ENCODE peak calls at places on chromosomes 5 and 9, in ten cellular contexts. F is body of pancreas, R is fibroblast of mammary gland, H is AG09309, Y is B cell, A is A549, G is cardiac fibroblast, L is brain microvascular endothelial cell, J is AG09319, X is psoas muscle. B is an unnamed sample.

GRCh38 chr9:21744874-21745273 is 57.6 kb upstream of the MTAP start:
- DNase-seq in A (no peak), R (peak), X (no peak), J (peak), L (no peak), F (no peak), Y (no peak), G (peak), H (peak), B (no peak)

GRCh38 chr5:60026174-60026573 is 132.6 kb upstream of the PDE4D start:
- DNase-seq in R (peak), G (no peak), F (no peak), H (peak), J (no peak), X (no peak), A (peak), L (peak), Y (no peak), B (no peak)

GRCh38 chr5:108461628-108462367 is 79.9 kb upstream of the FBXL17 start:
- DNase-seq in X (no peak), R (peak), F (no peak), H (peak), L (peak), G (peak), A (no peak), Y (no peak), J (peak), B (no peak)

GRCh38 chr9:73131376-73131775 is 20.3 kb upstream of the ANXA1 start:
- DNase-seq in H (no peak), Y (no peak), X (no peak), J (no peak), G (peak), F (no peak), A (no peak), R (no peak), L (no peak), B (no peak)

GRCh38 chr5:127757576-127757975 is 54.4 kb downstream of the CCDC192 start:
- DNase-seq in J (peak), G (peak), L (peak), F (peak), Y (peak), H (peak), X (no peak), A (peak), R (peak), B (no peak)

GRCh38 chr5:100444961-100445360 is 90.2 kb upstream of the FAM174A start:
- DNase-seq in F (no peak), H (no peak), L (no peak), A (no peak), G (peak), X (no peak), J (no peak), Y (no peak), R (no peak), B (no peak)

GRCh38 chr9:81103597-81104471 is 585.5 kb downstream of the TLE1 start:
- DNase-seq in L (no peak), Y (no peak), F (no peak), J (no peak), X (no peak), H (no peak), G (peak), A (no peak), R (no peak), B (no peak)

GRCh38 chr5:136701191-136701590 is 335.8 kb upstream of the TRPC7 start:
- DNase-seq in A (no peak), F (no peak), G (no peak), X (no peak), H (no peak), Y (no peak), R (no peak), J (no peak), L (no peak), B (no peak)

GRCh38 chr9:95343725-95344287 is 26.3 kb upstream of the FANCC start:
- DNase-seq in Y (no peak), X (no peak), L (no peak), F (no peak), J (no peak), A (no peak), H (no peak), R (no peak), G (no peak), B (no peak)

GRCh38 chr5:94316916-94317838 is 301.2 kb downstream of the KIAA0825 start:
- DNase-seq in H (no peak), L (no peak), A (no peak), F (peak), G (peak), X (no peak), Y (no peak), R (peak), J (no peak), B (no peak)

GRCh38 chr5:143244000-143244736 is 159.3 kb downstream of the NR3C1 start:
- DNase-seq in H (peak), F (peak), X (peak), Y (no peak), L (peak), G (peak), A (peak), R (peak), J (peak), B (peak)

GRCh38 chr9:77707696-77708095 is 59.6 kb upstream of the GNA14 start:
- DNase-seq in A (peak), X (peak), Y (no peak), H (peak), G (peak), L (peak), J (peak), F (peak), R (peak), B (no peak)

GRCh38 chr5:149611327-149611726 is 30.0 kb downstream of the ARHGEF37 start:
- DNase-seq in F (peak), A (no peak), H (peak), X (peak), L (peak), R (peak), G (peak), Y (no peak), J (no peak), B (no peak)

GRCh38 chr9:130526854-130527650 is 52.3 kb upstream of the FUBP3 start:
- DNase-seq in G (no peak), Y (no peak), A (no peak), H (no peak), L (no peak), R (no peak), J (no peak), X (no peak), F (no peak), B (no peak)

GRCh38 chr9:114919611-114920010 is 10.8 kb downstream of the TNFSF8 start:
- DNase-seq in L (no peak), A (no peak), X (no peak), F (no peak), R (no peak), Y (no peak), H (no peak), J (no peak), G (no peak), B (no peak)

GRCh38 chr9:33042528-33042927 is 17.5 kb downstream of the DNAJA1 start:
- DNase-seq in Y (no peak), G (no peak), L (no peak), R (peak), F (peak), A (no peak), X (no peak), H (no peak), J (no peak), B (no peak)

GRCh38 chr9:94705162-94705712 is 21.3 kb upstream of the AOPEP start:
- DNase-seq in G (no peak), R (no peak), A (no peak), X (no peak), L (no peak), Y (no peak), F (no peak), H (no peak), J (no peak), B (no peak)

GRCh38 chr9:81650836-81651545 is 38.4 kb downstream of the TLE1 start:
- DNase-seq in H (no peak), G (no peak), Y (no peak), R (no peak), X (no peak), F (no peak), J (no peak), L (no peak), A (no peak), B (no peak)

GRCh38 chr5:119033135-119033534 is 37.8 kb upstream of the DMXL1 start:
- DNase-seq in R (no peak), X (no peak), F (no peak), H (no peak), Y (no peak), L (no peak), A (no peak), J (no peak), G (no peak), B (no peak)

GRCh38 chr5:92421937-92422336 is 1038.8 kb upstream of the ARRDC3 start:
- DNase-seq in J (no peak), G (peak), L (no peak), F (no peak), R (peak), A (peak), Y (no peak), H (no peak), X (no peak), B (no peak)

GRCh38 chr9:110623462-110624025 is 44.0 kb upstream of the SVEP1 start:
- DNase-seq in G (peak), L (peak), H (no peak), Y (peak), X (no peak), A (peak), R (peak), F (peak), J (no peak), B (no peak)

GRCh38 chr5:63613430-63613829 is 348.8 kb downstream of the HTR1A start:
- DNase-seq in A (no peak), Y (no peak), G (no peak), X (no peak), H (no peak), L (no peak), R (no peak), J (no peak), F (no peak), B (no peak)

GRCh38 chr5:149486726-149487635 is 64.3 kb downstream of the CSNK1A1 start:
- DNase-seq in A (no peak), G (peak), Y (no peak), F (no peak), L (peak), H (no peak), X (no peak), J (no peak), R (peak), B (no peak)

GRCh38 chr9:133162802-133163558 is 734 bp downstream of the GBGT1 start:
- DNase-seq in J (no peak), H (no peak), A (no peak), F (no peak), X (no peak), Y (peak), L (no peak), R (no peak), G (no peak), B (no peak)

GRCh38 chr5:107340631-107341030 is 330.1 kb downstream of the EFNA5 start:
- DNase-seq in G (no peak), Y (no peak), H (no peak), J (no peak), X (no peak), A (no peak), R (no peak), L (no peak), F (no peak), B (no peak)

GRCh38 chr5:150642991-150643710 is 2.7 kb downstream of the SYNPO start:
- DNase-seq in G (peak), A (no peak), X (no peak), H (no peak), Y (no peak), L (peak), F (no peak), J (no peak), R (peak), B (no peak)

GRCh38 chr9:136222896-136223266 is 18.0 kb upstream of the LHX3 start:
- DNase-seq in J (no peak), A (no peak), G (no peak), X (no peak), L (no peak), R (no peak), F (no peak), Y (no peak), H (no peak), B (no peak)

GRCh38 chr9:94912700-94913249 is 186.3 kb downstream of the AOPEP start:
- DNase-seq in L (peak), H (no peak), F (peak), Y (no peak), R (peak), A (peak), X (no peak), G (peak), J (no peak), B (no peak)

GRCh38 chr5:89729623-89730390 is 679.7 kb downstream of the CETN3 start:
- DNase-seq in J (no peak), A (no peak), L (no peak), H (no peak), F (no peak), X (no peak), G (peak), Y (peak), R (peak), B (no peak)

GRCh38 chr5:67432601-67433000 is 236.0 kb upstream of the CD180 start:
- DNase-seq in A (no peak), L (no peak), X (no peak), R (no peak), G (peak), F (no peak), Y (no peak), J (no peak), H (no peak), B (no peak)

GRCh38 chr5:172686539-172687390 is 45.7 kb downstream of the NEURL1B start:
- DNase-seq in J (no peak), X (no peak), L (no peak), H (no peak), G (no peak), R (no peak), Y (no peak), A (no peak), F (no peak), B (no peak)
- TF ChIP-seq CTCF in J (no peak), X (no peak), L (no peak), H (no peak), G (no peak), R (no peak), Y (no peak), A (no peak), F (no peak), B (no peak)

GRCh38 chr5:78509884-78510769 is 138.4 kb downstream of the LHFPL2 start:
- DNase-seq in G (peak), J (no peak), L (no peak), A (no peak), H (no peak), Y (peak), F (peak), X (peak), R (no peak), B (no peak)
- TF ChIP-seq CTCF in G (no peak), J (peak), L (peak), A (no peak), H (no peak), Y (no peak), F (no peak), X (peak), R (peak), B (no peak)

GRCh38 chr5:141374627-141375026 is 936 bp downstream of the PCDHGA6 start:
- DNase-seq in F (no peak), L (no peak), X (no peak), H (no peak), Y (no peak), A (no peak), J (no peak), G (no peak), R (no peak), B (no peak)

GRCh38 chr5:141366016-141366896 is 2.3 kb downstream of the PCDHGA5 start:
- DNase-seq in L (no peak), F (no peak), J (no peak), G (no peak), X (no peak), H (no peak), R (no peak), A (no peak), Y (no peak), B (no peak)

GRCh38 chr5:141371572-141372475 is 1.8 kb downstream of the PCDHGB3 start:
- DNase-seq in Y (no peak), G (no peak), F (no peak), H (no peak), R (no peak), A (no peak), X (no peak), J (no peak), L (no peak), B (no peak)

GRCh38 chr5:141373673-141374317 is at the start of gene PCDHGA6:
- DNase-seq in X (no peak), F (no peak), J (no peak), A (no peak), R (peak), L (no peak), H (no peak), Y (no peak), G (peak), B (no peak)

DNA sequence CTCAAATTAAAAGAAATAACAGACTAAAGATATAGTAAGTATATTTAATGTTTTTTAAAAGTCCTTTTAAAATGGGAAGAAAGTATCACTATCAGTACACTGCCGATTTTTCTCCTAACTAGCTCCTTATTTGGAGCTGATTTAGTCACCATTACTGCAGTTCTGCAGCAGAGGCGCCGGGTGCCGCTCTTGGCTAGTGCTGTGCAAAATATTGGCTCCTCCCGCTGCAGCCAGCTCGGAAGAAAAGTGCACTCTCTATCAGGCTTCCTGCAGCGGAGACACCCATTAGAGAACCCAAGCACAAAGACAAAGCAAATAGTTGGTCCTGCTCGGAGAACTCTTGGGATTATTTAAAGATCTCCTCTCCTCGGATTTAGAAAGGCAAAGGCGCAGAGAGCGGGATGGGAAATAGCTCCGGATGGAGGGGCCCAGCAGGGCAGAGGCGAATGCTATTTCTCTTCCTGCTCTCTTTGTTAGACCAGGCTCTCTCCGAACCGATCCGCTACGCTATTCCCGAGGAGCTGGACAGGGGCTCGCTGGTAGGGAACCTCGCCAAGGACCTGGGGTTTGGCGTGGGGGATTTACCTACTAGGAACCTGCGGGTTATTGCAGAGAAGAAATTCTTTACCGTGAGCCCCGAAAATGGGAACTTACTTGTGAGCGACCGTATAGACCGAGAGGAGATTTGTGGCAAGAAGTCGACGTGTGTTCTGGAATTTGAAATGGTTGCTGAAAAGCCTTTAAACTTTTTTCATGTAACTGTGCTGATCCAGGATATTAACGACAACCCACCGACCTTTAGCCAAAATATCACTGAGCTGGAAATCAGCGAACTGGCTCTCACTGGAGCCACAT is at the start of gene PCDHGB3:
- DNase-seq in J (no peak), Y (peak), L (peak), G (peak), A (peak), F (peak), X (no peak), R (peak), H (no peak), B (no peak)
- TF ChIP-seq CTCF in J (peak), Y (peak), L (peak), G (peak), A (peak), F (peak), X (peak), R (peak), H (peak), B (no peak)

GRCh38 chr5:158284242-158284641 is 425.3 kb upstream of the CLINT1 start:
- DNase-seq in Y (no peak), F (no peak), A (no peak), R (no peak), L (no peak), G (no peak), X (no peak), H (no peak), J (no peak), B (no peak)
- TF ChIP-seq CTCF in Y (no peak), F (no peak), A (no peak), R (no peak), L (peak), G (no peak), X (no peak), H (no peak), J (no peak), B (no peak)

GRCh38 chr5:22708770-22709328 is 144.3 kb downstream of the CDH12 start:
- DNase-seq in X (no peak), Y (no peak), G (no peak), F (no peak), J (no peak), R (no peak), L (no peak), H (no peak), A (no peak), B (no peak)
- TF ChIP-seq CTCF in X (no peak), Y (no peak), G (no peak), F (no peak), J (no peak), R (no peak), L (no peak), H (no peak), A (no peak), B (no peak)

GRCh38 chr5:154506716-154507080 is 28.7 kb upstream of the HAND1 start:
- DNase-seq in X (no peak), A (no peak), R (no peak), L (no peak), Y (no peak), J (no peak), G (no peak), H (no peak), F (no peak), B (no peak)
- TF ChIP-seq CTCF in X (no peak), A (no peak), R (no peak), L (no peak), Y (no peak), J (no peak), G (no peak), H (no peak), F (no peak), B (no peak)

GRCh38 chr9:74281674-74282073 is 215.5 kb upstream of the RORB start:
- DNase-seq in H (no peak), F (no peak), G (no peak), Y (no peak), X (no peak), J (no peak), A (peak), R (no peak), L (no peak), B (no peak)
- TF ChIP-seq CTCF in H (no peak), F (no peak), G (no peak), Y (no peak), X (no peak), J (no peak), A (no peak), R (peak), L (peak), B (no peak)

DNA sequence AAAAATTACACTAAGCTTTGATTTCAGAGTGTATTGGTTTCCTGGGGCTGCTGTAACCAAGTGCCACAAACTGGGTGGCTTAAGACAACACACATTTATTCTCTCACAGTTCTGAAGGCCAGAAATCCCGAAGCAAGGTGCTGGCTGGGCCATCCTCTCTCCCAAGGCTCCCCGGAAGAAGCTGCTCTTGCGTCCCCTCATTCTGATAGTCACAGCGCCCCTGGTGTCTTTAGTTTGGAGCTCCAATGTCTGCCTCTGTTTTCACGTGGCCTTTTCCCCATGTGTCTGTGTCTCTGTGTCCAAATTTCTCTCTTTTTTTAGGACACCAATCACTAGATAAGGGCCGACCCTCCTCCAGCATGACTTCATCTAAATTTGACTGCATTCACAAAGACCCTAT is 56.7 kb downstream of the ROPN1L start:
- DNase-seq in F (no peak), R (no peak), Y (no peak), L (no peak), G (no peak), J (no peak), X (no peak), H (no peak), A (no peak), B (no peak)
- TF ChIP-seq CTCF in F (no peak), R (no peak), Y (no peak), L (peak), G (no peak), J (no peak), X (no peak), H (no peak), A (no peak), B (no peak)

DNA sequence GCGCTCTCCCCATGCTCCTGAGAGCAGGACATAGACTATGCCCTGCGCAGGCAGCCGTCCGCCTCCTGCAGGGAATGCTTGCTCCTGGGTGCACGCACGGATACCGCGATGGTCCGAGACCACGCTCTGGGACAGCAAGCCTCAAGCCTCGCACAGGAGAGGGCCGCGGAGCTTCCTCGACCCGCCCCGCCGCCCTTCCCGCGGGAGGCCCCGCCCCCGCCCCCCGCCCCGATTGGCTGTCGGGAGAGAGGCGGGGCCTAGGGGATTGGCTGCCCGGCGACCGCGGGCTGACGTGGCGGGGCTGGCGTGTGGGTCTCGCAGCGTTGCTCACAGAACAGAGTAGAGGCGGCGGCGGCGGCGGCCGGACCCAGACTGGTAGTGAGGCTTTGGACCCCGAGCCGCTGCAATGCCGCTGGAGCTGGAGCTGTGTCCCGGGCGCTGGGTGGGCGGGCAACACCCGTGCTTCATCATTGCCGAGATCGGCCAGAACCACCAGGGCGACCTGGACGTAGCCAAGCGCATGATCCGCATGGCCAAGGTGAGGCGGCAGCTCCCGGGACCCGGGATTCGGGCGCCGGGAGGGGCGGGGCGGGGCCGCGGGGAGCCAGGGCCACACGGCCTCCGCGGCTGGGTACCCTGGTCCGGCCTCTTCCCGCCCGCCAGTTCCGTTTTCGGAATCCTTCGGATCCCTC is at the start of gene NANS:
- DNase-seq in J (peak), X (peak), Y (peak), F (peak), R (peak), G (peak), A (peak), L (peak), H (peak), B (peak)
- TF ChIP-seq CTCF in J (no peak), X (no peak), Y (no peak), F (no peak), R (no peak), G (no peak), A (no peak), L (peak), H (peak), B (no peak)